ENCODE peak calls at places on chromosomes 12 and 14, in six cellular contexts. R is WTC11, G is epithelial cell of proximal tubule, Y is Peyer's patch, A is HCT116, P is AG09319. Z is an unnamed sample.

GRCh38 chr14:99899578-99900178 is 106.5 kb downstream of the EML1 start:
- DNase-seq in R (no peak), G (no peak), Y (no peak), A (peak), P (no peak), Z (no peak)

GRCh38 chr12:38919191-38919590 is 13.8 kb upstream of the CPNE8 start:
- DNase-seq in R (no peak), G (no peak), Y (no peak), A (no peak), P (no peak), Z (no peak)

GRCh38 chr12:93785262-93786010 is 108.3 kb downstream of the CRADD start:
- DNase-seq in R (no peak), G (peak), Y (no peak), A (peak), P (peak), Z (peak)

GRCh38 chr12:123269395-123269892 is 2.2 kb downstream of the CDK2AP1 start:
- DNase-seq in R (peak), G (no peak), Y (peak), A (no peak), P (peak), Z (peak)

GRCh38 chr14:19801118-19801464 is 2.5 kb upstream of the OR4N2 start:
- DNase-seq in R (no peak), G (no peak), Y (no peak), A (no peak), P (no peak), Z (no peak)

GRCh38 chr14:99566009-99566389 is 38.0 kb downstream of the CCDC85C start:
- DNase-seq in R (no peak), G (no peak), Y (no peak), A (no peak), P (no peak), Z (no peak)

GRCh38 chr14:95614335-95614734 is 71.9 kb upstream of the TCL1B start:
- DNase-seq in R (no peak), G (no peak), Y (no peak), A (no peak), P (no peak), Z (no peak)

GRCh38 chr12:48996794-48997718 is 2.1 kb downstream of the DDN start:
- DNase-seq in R (peak), G (no peak), Y (peak), A (no peak), P (no peak), Z (peak)

GRCh38 chr14:40221428-40221827 is 789.2 kb upstream of the FBXO33 start:
- DNase-seq in R (no peak), G (no peak), Y (no peak), A (no peak), P (no peak), Z (no peak)

GRCh38 chr14:69101331-69101826 is 51.5 kb downstream of the DCAF5 start:
- DNase-seq in R (no peak), G (peak), Y (no peak), A (peak), P (peak), Z (peak)

GRCh38 chr14:30580616-30581282 is 21.8 kb downstream of the G2E3 start:
- DNase-seq in R (no peak), G (no peak), Y (no peak), A (no peak), P (no peak), Z (no peak)

GRCh38 chr14:40347675-40348074 is 915.4 kb upstream of the FBXO33 start:
- DNase-seq in R (no peak), G (no peak), Y (no peak), A (no peak), P (no peak), Z (no peak)

GRCh38 chr12:67377021-67377420 is 107.9 kb downstream of the CAND1 start:
- DNase-seq in R (no peak), G (no peak), Y (no peak), A (no peak), P (no peak), Z (no peak)

GRCh38 chr12:128914908-128915563 is 61.8 kb downstream of the GLT1D1 start:
- DNase-seq in R (no peak), G (no peak), Y (no peak), A (no peak), P (no peak), Z (peak)

GRCh38 chr14:96699666-96700065 is 97.5 kb upstream of the VRK1 start:
- DNase-seq in R (no peak), G (no peak), Y (no peak), A (no peak), P (no peak), Z (no peak)

GRCh38 chr12:50734409-50735263 is 29.3 kb upstream of the ATF1 start:
- DNase-seq in R (peak), G (no peak), Y (no peak), A (peak), P (no peak), Z (no peak)

GRCh38 chr14:88026890-88027289 is 22.0 kb downstream of the GPR65 start:
- DNase-seq in R (no peak), G (no peak), Y (no peak), A (no peak), P (no peak), Z (no peak)

GRCh38 chr14:88030892-88031291 is 26.0 kb downstream of the GPR65 start:
- DNase-seq in R (no peak), G (no peak), Y (no peak), A (no peak), P (no peak), Z (no peak)

GRCh38 chr14:88032373-88032772 is 27.4 kb downstream of the GPR65 start:
- DNase-seq in R (no peak), G (no peak), Y (no peak), A (no peak), P (no peak), Z (no peak)

GRCh38 chr14:88030079-88030478 is 25.1 kb downstream of the GPR65 start:
- DNase-seq in R (no peak), G (no peak), Y (no peak), A (no peak), P (no peak), Z (no peak)

DNA sequence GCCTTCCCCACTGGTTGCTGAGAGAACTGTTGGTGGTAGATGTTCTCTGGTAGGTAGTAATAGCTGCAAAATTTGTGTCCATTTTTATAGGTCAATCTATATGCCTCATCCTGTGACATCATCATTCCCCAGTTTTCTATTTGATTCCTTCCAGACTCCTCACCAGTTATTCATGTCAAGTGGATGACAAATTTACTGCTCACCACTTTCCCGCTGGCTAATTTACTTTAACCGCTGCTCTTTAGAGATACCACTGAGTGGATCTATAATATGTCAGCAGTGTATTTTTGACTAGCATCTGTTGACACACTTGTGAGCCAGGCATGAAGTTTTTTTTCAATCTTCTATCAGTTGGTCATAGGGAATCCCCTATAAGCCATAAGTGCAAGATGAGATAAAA is 24.6 kb downstream of the GPR65 start:
- DNase-seq in R (no peak), G (no peak), Y (no peak), A (no peak), P (no peak), Z (no peak)
- TF ChIP-seq CTCF in R (no peak), G (no peak), Y (no peak), A (no peak), P (no peak), Z (no peak)

DNA sequence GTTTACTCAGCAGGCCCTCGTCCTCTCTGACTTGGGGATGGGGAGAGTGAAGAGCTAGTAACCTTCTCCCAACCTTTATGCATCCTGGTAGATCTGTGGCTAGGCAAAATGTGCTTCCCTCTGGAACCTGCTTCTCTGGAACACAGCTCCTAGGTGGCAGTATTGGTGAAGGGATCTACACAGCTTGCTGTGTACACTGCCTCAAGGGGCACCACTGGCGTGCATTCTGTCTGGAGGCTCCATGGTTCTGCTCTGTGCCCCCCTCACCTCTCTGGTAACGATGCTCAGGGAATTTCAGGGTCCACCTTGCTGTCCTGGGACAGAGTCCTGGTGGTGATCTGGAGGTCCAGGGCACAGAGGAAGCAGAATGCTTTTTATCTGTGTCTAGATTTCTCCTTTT is 43.5 kb upstream of the KCNA5 start:
- DNase-seq in R (no peak), G (no peak), Y (no peak), A (peak), P (no peak), Z (no peak)
- TF ChIP-seq CTCF in R (no peak), G (peak), Y (no peak), A (peak), P (no peak), Z (no peak)

DNA sequence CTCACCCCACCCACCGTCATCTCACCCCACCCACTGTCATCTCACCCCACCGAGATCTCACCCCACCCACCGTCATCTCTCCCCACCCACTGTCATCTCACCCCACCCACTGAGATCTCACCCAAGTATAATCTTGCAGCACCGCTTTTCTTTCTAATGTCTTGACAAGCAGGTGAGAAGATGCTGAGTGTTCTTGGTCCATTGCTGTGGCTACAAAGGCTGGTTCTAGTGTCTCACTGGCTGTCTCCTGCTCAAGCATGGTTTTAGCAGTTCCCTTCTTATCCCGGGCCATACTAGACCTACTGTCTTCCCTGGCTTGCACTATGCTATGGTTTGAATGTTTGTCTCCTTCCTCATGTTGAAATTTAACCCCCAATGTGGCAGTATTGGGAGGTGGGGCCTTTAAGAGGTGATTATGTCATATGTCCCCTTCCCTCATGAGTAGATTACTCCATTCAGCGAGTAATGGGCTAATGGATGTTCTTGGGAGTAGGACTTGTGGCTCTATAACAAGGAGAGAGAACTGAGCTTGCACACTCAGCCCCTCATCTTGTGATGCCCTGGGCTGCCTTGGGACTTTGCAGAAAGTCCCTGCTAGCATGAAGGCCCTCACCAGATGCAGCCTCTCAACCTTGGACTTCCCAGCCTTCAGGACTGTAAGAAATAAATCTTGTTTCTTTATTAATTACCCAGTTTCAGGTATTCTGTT is 47.7 kb upstream of the PPP2R5C start:
- DNase-seq in R (no peak), G (no peak), Y (peak), A (no peak), P (no peak), Z (no peak)
- TF ChIP-seq CTCF in R (no peak), G (no peak), Y (no peak), A (no peak), P (no peak), Z (no peak)

GRCh38 chr12:14614704-14615121 is 47.0 kb upstream of the PLBD1 start:
- DNase-seq in R (no peak), G (no peak), Y (no peak), A (no peak), P (no peak), Z (no peak)

GRCh38 chr12:14621821-14622220 is 54.1 kb upstream of the PLBD1 start:
- DNase-seq in R (no peak), G (no peak), Y (no peak), A (no peak), P (no peak), Z (no peak)

GRCh38 chr12:14619731-14620501 is 52.2 kb upstream of the PLBD1 start:
- DNase-seq in R (no peak), G (no peak), Y (no peak), A (no peak), P (no peak), Z (no peak)

GRCh38 chr12:14613718-14614117 is 46.0 kb upstream of the PLBD1 start:
- DNase-seq in R (no peak), G (no peak), Y (peak), A (no peak), P (no peak), Z (peak)

DNA sequence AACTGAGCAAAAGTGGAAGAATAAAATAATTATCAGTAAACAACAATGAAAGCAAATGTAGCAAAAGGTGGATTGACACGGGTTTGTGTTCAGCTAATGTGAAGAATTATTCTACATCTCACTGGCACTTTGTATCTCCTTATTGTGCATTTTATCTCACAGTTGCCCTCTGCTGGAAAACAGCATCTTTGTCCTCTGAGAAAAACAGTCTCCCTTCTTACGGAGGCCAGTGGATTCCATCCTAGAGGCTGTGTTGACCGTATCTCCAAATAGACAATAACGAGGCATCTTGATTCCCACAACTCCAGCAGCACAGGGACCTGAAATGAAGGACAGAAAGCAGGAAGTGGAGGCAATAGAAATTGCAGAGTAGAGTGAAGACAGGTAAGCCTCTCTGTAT is 51.3 kb upstream of the PLBD1 start:
- DNase-seq in R (no peak), G (no peak), Y (no peak), A (no peak), P (no peak), Z (no peak)
- TF ChIP-seq CTCF in R (no peak), G (peak), Y (peak), A (peak), P (peak), Z (peak)

DNA sequence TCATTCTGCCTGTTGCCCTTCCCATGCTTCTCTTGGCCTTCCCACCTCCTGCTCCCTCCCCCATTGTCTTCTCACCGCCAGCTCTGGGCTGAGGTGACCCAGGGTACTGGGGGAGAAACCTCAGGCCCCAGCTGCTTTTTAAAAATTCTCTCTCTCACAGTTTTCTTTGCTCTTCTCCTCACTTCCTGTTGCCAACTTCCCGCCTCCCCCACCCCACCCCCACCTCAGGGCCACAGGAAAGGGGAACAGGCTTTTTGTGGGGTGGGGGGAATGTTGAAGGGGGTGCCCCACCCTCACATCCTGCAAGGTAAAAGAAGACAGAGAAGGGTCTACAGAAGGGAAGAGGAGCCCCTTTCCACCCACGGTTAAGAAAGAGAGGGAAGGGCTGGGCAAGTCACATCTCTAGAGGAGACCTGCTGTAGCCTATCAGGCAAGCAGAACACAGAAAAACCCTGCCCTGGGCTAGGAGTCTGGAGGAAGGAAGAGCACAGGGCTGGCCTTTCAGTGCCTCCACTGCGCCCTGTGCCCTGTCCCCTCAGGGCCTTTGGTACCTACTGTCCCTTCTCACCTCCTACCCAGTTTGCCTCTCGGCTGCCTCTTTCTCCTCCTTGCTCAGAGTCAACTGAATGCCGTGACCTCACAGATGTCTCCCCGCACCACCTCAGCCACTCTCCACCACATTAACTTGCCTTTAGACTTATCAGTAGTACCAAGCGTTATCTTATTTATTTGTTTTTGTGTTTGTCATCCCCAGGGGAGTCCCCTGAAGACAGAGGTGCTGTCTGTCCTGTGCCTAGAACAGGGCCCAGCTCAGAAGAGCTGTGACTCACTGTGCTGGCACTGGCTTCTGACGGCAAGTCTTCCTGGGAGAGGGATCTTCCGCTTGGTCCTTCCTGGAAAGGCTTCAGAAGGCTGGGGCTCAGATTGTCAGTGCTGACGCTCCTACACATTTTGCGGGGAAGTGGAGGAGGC is 1.7 kb downstream of the ARHGAP9 start:
- DNase-seq in R (no peak), G (no peak), Y (peak), A (no peak), P (no peak), Z (peak)
- TF ChIP-seq CTCF in R (no peak), G (no peak), Y (no peak), A (no peak), P (no peak), Z (no peak)

GRCh38 chr14:59776468-59776867 is 94.1 kb downstream of the RTN1 start:
- DNase-seq in R (no peak), G (no peak), Y (no peak), A (no peak), P (no peak), Z (no peak)

GRCh38 chr14:59769586-59769985 is 101.0 kb downstream of the RTN1 start:
- DNase-seq in R (no peak), G (no peak), Y (no peak), A (no peak), P (no peak), Z (no peak)

GRCh38 chr14:59772252-59772651 is 98.3 kb downstream of the RTN1 start:
- DNase-seq in R (no peak), G (no peak), Y (no peak), A (no peak), P (no peak), Z (no peak)

GRCh38 chr14:59768855-59769254 is 101.7 kb downstream of the RTN1 start:
- DNase-seq in R (no peak), G (no peak), Y (no peak), A (no peak), P (no peak), Z (no peak)

GRCh38 chr14:59771577-59771976 is 99.0 kb downstream of the RTN1 start:
- DNase-seq in R (no peak), G (no peak), Y (no peak), A (no peak), P (no peak), Z (no peak)
- TF ChIP-seq CTCF in R (no peak), G (no peak), Y (no peak), A (no peak), P (no peak), Z (no peak)

DNA sequence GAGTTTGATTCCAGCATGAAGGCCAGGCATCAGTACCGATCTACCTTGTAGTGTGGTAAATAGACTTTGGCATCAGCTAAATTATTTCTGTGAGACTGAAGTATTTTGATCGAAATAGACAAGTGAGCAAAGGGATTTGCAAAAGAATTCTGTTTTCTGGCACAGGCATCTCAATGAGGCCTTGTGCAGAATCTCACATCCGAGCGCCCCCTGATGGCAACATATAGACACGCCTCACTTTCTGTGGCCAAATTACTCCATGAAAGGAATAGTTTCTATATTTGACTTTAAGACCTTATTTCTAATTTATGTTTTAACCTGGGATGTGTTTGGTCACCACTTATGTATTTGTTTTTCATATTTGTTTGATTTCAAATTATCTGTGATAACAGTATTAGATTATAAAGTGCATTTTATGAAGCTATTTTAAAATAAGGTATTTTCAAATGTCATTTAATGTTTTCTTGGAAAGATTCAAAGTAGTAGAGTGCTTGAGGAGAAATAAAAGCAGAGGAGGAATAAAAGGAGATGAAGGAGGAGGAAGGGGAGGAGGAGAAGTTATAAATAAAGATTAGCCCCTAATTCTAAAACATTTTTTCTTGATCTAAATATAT is 731.9 kb downstream of the NRXN3 start:
- DNase-seq in R (peak), G (peak), Y (no peak), A (no peak), P (no peak), Z (no peak)
- TF ChIP-seq CTCF in R (peak), G (peak), Y (no peak), A (peak), P (peak), Z (peak)